ENCODE peak calls at places on chromosome 12, in ten cellular contexts. N, W, B, Q, M, A, T, U, V and L are unnamed samples.

GRCh38 chr12:52753283-52753682 is 23.9 kb downstream of the KRT76 start:
- ATAC-seq in N (no peak), W (no peak), B (no peak), Q (no peak), M (no peak), A (no peak), T (no peak), U (no peak), V (no peak), L (no peak)

GRCh38 chr12:123847876-123848275 is 85.8 kb downstream of the DNAH10 start:
- ATAC-seq in N (no peak), W (no peak), B (no peak), Q (no peak), M (no peak), A (no peak), T (no peak), U (no peak), V (no peak), L (no peak)

GRCh38 chr12:67424784-67425183 is 155.6 kb downstream of the CAND1 start:
- ATAC-seq in N (no peak), W (no peak), B (no peak), Q (peak), M (no peak), A (no peak), T (no peak), U (peak), V (no peak), L (no peak)

GRCh38 chr12:92412931-92413685 is 267.5 kb upstream of the BTG1 start:
- ATAC-seq in N (no peak), W (no peak), B (no peak), Q (no peak), M (no peak), A (no peak), T (no peak), U (no peak), V (no peak), L (no peak)

GRCh38 chr12:56413392-56413791 is 35.8 kb downstream of the TIMELESS start:
- ATAC-seq in N (peak), W (no peak), B (no peak), Q (no peak), M (no peak), A (no peak), T (peak), U (peak), V (no peak), L (no peak)

GRCh38 chr12:100962086-100962712 is 167.6 kb downstream of the ANO4 start:
- ATAC-seq in N (no peak), W (no peak), B (no peak), Q (no peak), M (no peak), A (no peak), T (peak), U (no peak), V (no peak), L (no peak)

GRCh38 chr12:96496944-96497343 is 7.6 kb downstream of the CFAP54 start:
- ATAC-seq in N (no peak), W (no peak), B (no peak), Q (no peak), M (no peak), A (no peak), T (no peak), U (no peak), V (no peak), L (no peak)

GRCh38 chr12:19819231-19819630 is 379.9 kb downstream of the AEBP2 start:
- ATAC-seq in N (no peak), W (no peak), B (no peak), Q (no peak), M (no peak), A (no peak), T (peak), U (no peak), V (no peak), L (no peak)

GRCh38 chr12:123000578-123000977 is 20.1 kb downstream of the ARL6IP4 start:
- ATAC-seq in N (no peak), W (no peak), B (no peak), Q (no peak), M (no peak), A (no peak), T (no peak), U (no peak), V (no peak), L (no peak)

GRCh38 chr12:55830601-55831406 is 1.4 kb upstream of the DNAJC14 start:
- ATAC-seq in N (peak), W (no peak), B (peak), Q (peak), M (peak), A (peak), T (peak), U (peak), V (no peak), L (peak)

GRCh38 chr12:104578453-104578852 is 121.7 kb downstream of the CHST11 start:
- ATAC-seq in N (no peak), W (no peak), B (peak), Q (no peak), M (no peak), A (no peak), T (no peak), U (peak), V (no peak), L (peak)

GRCh38 chr12:69508581-69508980 is 38.4 kb downstream of the FRS2 start:
- ATAC-seq in N (no peak), W (no peak), B (no peak), Q (no peak), M (no peak), A (no peak), T (no peak), U (no peak), V (no peak), L (no peak)

GRCh38 chr12:62744551-62744950 is 190.4 kb downstream of the PPM1H start:
- ATAC-seq in N (peak), W (no peak), B (no peak), Q (peak), M (no peak), A (peak), T (no peak), U (peak), V (no peak), L (no peak)

GRCh38 chr12:53345486-53346195 is 9.5 kb upstream of the SP7 start:
- ATAC-seq in N (peak), W (no peak), B (peak), Q (no peak), M (no peak), A (peak), T (peak), U (no peak), V (no peak), L (no peak)

GRCh38 chr12:127888948-127889347 is 378.0 kb upstream of the TMEM132C start:
- ATAC-seq in N (no peak), W (no peak), B (no peak), Q (peak), M (no peak), A (peak), T (no peak), U (no peak), V (no peak), L (no peak)

GRCh38 chr12:105820407-105821140 is 318.2 kb downstream of the NUAK1 start:
- ATAC-seq in N (peak), W (no peak), B (no peak), Q (no peak), M (no peak), A (peak), T (peak), U (no peak), V (no peak), L (peak)

GRCh38 chr12:112124918-112125249 is 476 bp upstream of the TRAFD1 start:
- ATAC-seq in N (no peak), W (no peak), B (peak), Q (no peak), M (no peak), A (no peak), T (no peak), U (no peak), V (no peak), L (no peak)

GRCh38 chr12:5437657-5438056 is 5.7 kb downstream of the NTF3 start:
- ATAC-seq in N (no peak), W (no peak), B (no peak), Q (no peak), M (no peak), A (peak), T (no peak), U (no peak), V (no peak), L (no peak)